ENCODE peak calls at places on chromosomes 13 and 19, in four cellular contexts. L is uterus, O is endodermal cell, W is body of pancreas. I is an unnamed sample.

GRCh38 chr13:94395889-94396288 is 83.6 kb downstream of the DCT start:
- DNase-seq in L (no peak), O (no peak), W (no peak), I (no peak)

GRCh38 chr13:43720780-43721397 is 65.9 kb downstream of the ENOX1 start:
- DNase-seq in L (no peak), O (no peak), W (no peak), I (no peak)

GRCh38 chr19:5144545-5145179 is 175.7 kb downstream of the KDM4B start:
- DNase-seq in L (no peak), O (no peak), W (peak; percentile 4), I (no peak)

GRCh38 chr13:40528881-40529280 is 137.6 kb downstream of the FOXO1 start:
- DNase-seq in L (no peak), O (no peak), W (no peak), I (no peak)

GRCh38 chr13:78608705-78609463 is 5.5 kb upstream of the POU4F1 start:
- DNase-seq in L (no peak), O (peak; percentile 67), W (no peak), I (no peak)

GRCh38 chr19:28402701-28403290 is 810.2 kb downstream of the UQCRFS1 start:
- DNase-seq in L (no peak), O (no peak), W (no peak), I (no peak)

GRCh38 chr19:2055871-2056809 is 5.1 kb upstream of the MKNK2 start:
- DNase-seq in L (peak; percentile 90), O (peak; percentile 71), W (no peak), I (no peak)

GRCh38 chr13:26679945-26680516 is 80.6 kb downstream of the GPR12 start:
- DNase-seq in L (no peak), O (peak; percentile 62), W (no peak), I (no peak)

GRCh38 chr13:112761701-112762689 is 72.2 kb downstream of the ATP11A start:
- DNase-seq in L (peak; percentile 15), O (no peak), W (no peak), I (no peak)
- H3K27ac ChIP-seq in L (no peak overlapping the region), O (no peak overlapping the region), W (no peak overlapping the region), I (peak overlapping the region; percentile 74)

GRCh38 chr13:76994281-76994680 is 2.4 kb downstream of the CLN5 start:
- DNase-seq in L (no peak), O (no peak), W (no peak), I (no peak)

GRCh38 chr13:76993021-76993420 is 1.1 kb downstream of the CLN5 start:
- DNase-seq in L (no peak), O (no peak), W (no peak), I (no peak)

GRCh38 chr13:76991796-76992547 is at the start of gene CLN5:
- DNase-seq in L (peak; percentile 91), O (peak; percentile 97), W (peak; percentile 95), I (peak; percentile 76)

GRCh38 chr13:76992548-76993001 is 694 bp downstream of the CLN5 start:
- DNase-seq in L (peak; percentile 27), O (peak; percentile 69), W (peak; percentile 39), I (peak; percentile 49)

GRCh38 chr13:76993473-76993872 is 1.6 kb downstream of the CLN5 start:
- DNase-seq in L (no peak), O (no peak), W (no peak), I (no peak)
- H3K27ac ChIP-seq in L (peak overlapping the region; percentile 89), O (no peak overlapping the region), W (no peak overlapping the region), I (no peak overlapping the region)

GRCh38 chr13:42280537-42280936 is 8.6 kb downstream of the AKAP11 start:
- DNase-seq in L (no peak), O (no peak), W (no peak), I (no peak)
- H3K27ac ChIP-seq in L (no peak overlapping the region), O (no peak overlapping the region), W (no peak overlapping the region), I (no peak overlapping the region)

GRCh38 chr13:98080280-98080679 is 62.6 kb upstream of the FARP1 start:
- DNase-seq in L (no peak), O (no peak), W (no peak), I (no peak)
- H3K27ac ChIP-seq in L (no peak overlapping the region), O (no peak overlapping the region), W (no peak overlapping the region), I (no peak overlapping the region)

GRCh38 chr13:107994137-107994536 is 221.2 kb downstream of the LIG4 start:
- DNase-seq in L (no peak), O (no peak), W (no peak), I (no peak)
- H3K27ac ChIP-seq in L (no peak overlapping the region), O (no peak overlapping the region), W (no peak overlapping the region), I (no peak overlapping the region)

GRCh38 chr19:49800771-49801170 is 12.3 kb downstream of the FUZ start:
- DNase-seq in L (no peak), O (no peak), W (no peak), I (no peak)

GRCh38 chr19:49802836-49803528 is 10.1 kb downstream of the FUZ start:
- DNase-seq in L (peak; percentile 44), O (no peak), W (peak; percentile 64), I (no peak)

GRCh38 chr19:49799798-49800376 is 13.2 kb downstream of the FUZ start:
- DNase-seq in L (no peak), O (peak; percentile 88), W (no peak), I (no peak)

GRCh38 chr19:49801966-49802661 is 11.0 kb downstream of the FUZ start:
- DNase-seq in L (peak; percentile 96), O (peak; percentile 94), W (peak; percentile 85), I (peak; percentile 86)

DNA sequence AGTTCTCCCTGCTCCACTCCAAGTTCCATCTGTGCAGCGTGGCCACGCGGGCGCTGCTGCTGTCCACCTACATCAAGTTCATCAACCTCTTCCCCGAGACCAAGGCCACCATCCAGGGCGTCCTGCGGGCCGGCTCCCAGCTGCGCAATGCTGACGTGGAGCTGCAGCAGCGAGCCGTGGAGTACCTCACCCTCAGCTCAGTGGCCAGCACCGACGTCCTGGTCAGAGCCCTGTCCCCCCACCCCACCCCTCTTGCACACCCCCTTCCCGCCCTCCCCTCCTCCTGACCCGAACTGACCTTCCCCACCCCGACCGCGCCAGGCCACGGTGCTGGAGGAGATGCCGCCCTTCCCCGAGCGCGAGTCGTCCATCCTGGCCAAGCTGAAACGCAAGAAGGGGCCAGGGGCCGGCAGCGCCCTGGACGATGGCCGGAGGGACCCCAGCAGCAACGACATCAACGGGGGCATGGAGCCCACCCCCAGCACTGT is 11.6 kb downstream of the FUZ start:
- DNase-seq in L (no peak), O (no peak), W (no peak), I (no peak)
- H3K27ac ChIP-seq in L (peak overlapping the region; percentile 70), O (no peak overlapping the region), W (no peak overlapping the region), I (no peak overlapping the region)

I was measured in substantia nigra.